ENCODE peak calls at places on chromosomes 11 and 22, in five cellular contexts. A is ovary, V is cardiac fibroblast, I is A549, K is non-pigmented ciliary epithelial cell. G is an unnamed sample.

GRCh38 chr11:1200611-1201191 is 22.2 kb upstream of the MUC5B start:
- DNase-seq in A (no peak), V (no peak), I (no peak), K (no peak), G (no peak)

GRCh38 chr11:119551726-119552510 is 128.9 kb upstream of the THY1 start:
- DNase-seq in A (no peak), V (no peak), I (no peak), K (no peak), G (no peak)

GRCh38 chr11:18394928-18395734 is 768 bp downstream of the LDHA start:
- DNase-seq in A (peak; percentile 40), V (peak; percentile 24), I (peak; percentile 21), K (no peak), G (peak; percentile 68)

GRCh38 chr22:42404266-42404665 is 27.9 kb downstream of the NFAM1 start:
- DNase-seq in A (no peak), V (no peak), I (no peak), K (no peak), G (no peak)

GRCh38 chr11:73269353-73270088 is 2.6 kb upstream of the P2RY6 start:
- DNase-seq in A (no peak), V (no peak), I (no peak), K (no peak), G (peak; percentile 53)

GRCh38 chr11:85955531-85955930 is 100.3 kb downstream of the CCDC83 start:
- DNase-seq in A (no peak), V (peak; percentile 79), I (no peak), K (no peak), G (no peak)

GRCh38 chr11:35553831-35554230 is 28.4 kb upstream of the PAMR1 start:
- DNase-seq in A (no peak), V (peak; percentile 60), I (peak; percentile 2), K (peak; percentile 92), G (no peak)

GRCh38 chr11:529740-530411 is 5.5 kb downstream of the HRAS start:
- DNase-seq in A (no peak), V (no peak), I (no peak), K (no peak), G (no peak)

GRCh38 chr11:132051704-132052103 is 681.3 kb downstream of the NTM start:
- DNase-seq in A (no peak), V (no peak), I (no peak), K (no peak), G (no peak)

GRCh38 chr11:203945-204586 is 3.1 kb downstream of the BET1L start:
- DNase-seq in A (no peak), V (no peak), I (no peak), K (no peak), G (no peak)

GRCh38 chr11:121722431-121723256 is 269.9 kb upstream of the SORL1-AS1 start:
- DNase-seq in A (peak; percentile 93), V (peak; percentile 99), I (no peak), K (peak; percentile 82), G (peak; percentile 89)

GRCh38 chr22:35777335-35777975 is 59.8 kb downstream of the APOL5 start:
- DNase-seq in A (no peak), V (peak; percentile 67), I (no peak), K (peak; percentile 67), G (no peak)

GRCh38 chr11:35953081-35953480 is 9.2 kb downstream of the LDLRAD3 start:
- DNase-seq in A (peak; percentile 42), V (no peak), I (no peak), K (no peak), G (no peak)